ENCODE peak calls at places on chromosomes 12 and 14, in four cellular contexts. U is K562, R is HL-60, D is GM12878. K is an unnamed sample.

GRCh38 chr12:85325452-85325851 is 45.4 kb downstream of the ALX1 start:
- DNase-seq in U (no peak), R (no peak), D (no peak), K (no peak)

GRCh38 chr14:58151264-58151700 is 731 bp downstream of the ARMH4 start:
- DNase-seq in U (no peak), R (no peak), D (no peak), K (no peak)

GRCh38 chr12:28443337-28443736 is 253.1 kb downstream of the CCDC91 start:
- DNase-seq in U (no peak), R (no peak), D (no peak), K (no peak)

GRCh38 chr12:131831021-131831571 is 2.9 kb downstream of the MMP17 start:
- DNase-seq in U (no peak), R (peak; percentile 16), D (no peak), K (no peak)

GRCh38 chr12:60101715-60102114 is 505.9 kb downstream of the SLC16A7 start:
- DNase-seq in U (no peak), R (no peak), D (no peak), K (no peak)

GRCh38 chr12:57087689-57088441 is 1.0 kb upstream of the NAB2 start:
- DNase-seq in U (peak; percentile 81), R (peak; percentile 47), D (peak; percentile 79), K (peak; percentile 74)

GRCh38 chr12:94099191-94099983 is 49.0 kb upstream of the PLXNC1 start:
- DNase-seq in U (peak; percentile 18), R (no peak), D (no peak), K (no peak)

GRCh38 chr14:74763803-74764531 is 851 bp downstream of the YLPM1 start:
- DNase-seq in U (no peak), R (no peak), D (no peak), K (no peak)

DNA sequence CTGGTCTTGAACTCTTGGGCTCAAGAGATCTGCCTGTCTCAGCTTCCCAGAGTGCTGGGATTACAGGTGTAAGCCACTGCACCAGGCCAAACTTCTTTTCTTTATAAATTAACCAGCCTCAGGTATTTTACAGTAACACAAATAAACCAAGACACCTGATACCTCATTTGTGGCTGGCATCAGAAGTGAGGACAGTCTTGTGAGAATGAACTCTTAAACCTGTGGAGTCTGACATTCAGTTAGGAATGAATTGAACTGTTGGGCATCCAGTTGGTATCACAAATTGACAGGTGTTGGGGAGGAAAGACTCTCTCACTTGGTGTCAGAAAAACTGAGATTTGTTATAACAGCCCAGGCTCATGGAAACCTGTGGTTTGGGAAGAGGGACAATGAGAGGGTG is 120.5 kb downstream of the DENND5B start:
- DNase-seq in U (no peak), R (no peak), D (no peak), K (no peak)
- TF ChIP-seq POLR2AphosphoS5 in U (no peak), R (no peak), D (no peak), K (no peak)

GRCh38 chr12:1171657-1172056 is 180.6 kb downstream of the ERC1 start:
- DNase-seq in U (no peak), R (no peak), D (no peak), K (no peak)
- TF ChIP-seq SPI1 in U (no peak), R (no peak), D (no peak), K (no peak)

GRCh38 chr14:68165274-68165843 is 345.8 kb downstream of the RAD51B start:
- DNase-seq in U (no peak), R (no peak), D (no peak), K (no peak)
- TF ChIP-seq POLR2AphosphoS5 in U (no peak), R (no peak), D (no peak), K (no peak)

DNA sequence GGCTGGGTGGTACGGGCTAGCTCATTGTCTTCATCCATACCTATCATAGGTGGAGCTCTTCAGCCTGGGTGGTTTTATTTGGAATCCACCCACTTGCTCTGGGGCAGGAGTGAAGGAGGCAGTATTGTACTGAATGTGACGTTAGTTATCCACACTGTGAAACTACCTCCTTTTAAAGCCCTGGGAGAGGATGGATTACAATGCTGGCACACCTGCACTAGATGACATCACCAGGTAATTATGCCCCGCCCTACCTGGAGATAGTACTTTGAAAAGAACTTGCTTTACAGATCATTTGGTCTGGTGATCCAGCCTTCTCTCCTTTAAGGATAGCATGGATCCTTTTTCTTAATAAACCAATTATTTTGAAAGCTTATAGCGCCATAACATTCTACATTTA is 78.0 kb downstream of the B4GALNT3 start:
- DNase-seq in U (no peak), R (no peak), D (no peak), K (no peak)
- TF ChIP-seq SPI1 in U (no peak), R (no peak), D (no peak), K (no peak)

DNA sequence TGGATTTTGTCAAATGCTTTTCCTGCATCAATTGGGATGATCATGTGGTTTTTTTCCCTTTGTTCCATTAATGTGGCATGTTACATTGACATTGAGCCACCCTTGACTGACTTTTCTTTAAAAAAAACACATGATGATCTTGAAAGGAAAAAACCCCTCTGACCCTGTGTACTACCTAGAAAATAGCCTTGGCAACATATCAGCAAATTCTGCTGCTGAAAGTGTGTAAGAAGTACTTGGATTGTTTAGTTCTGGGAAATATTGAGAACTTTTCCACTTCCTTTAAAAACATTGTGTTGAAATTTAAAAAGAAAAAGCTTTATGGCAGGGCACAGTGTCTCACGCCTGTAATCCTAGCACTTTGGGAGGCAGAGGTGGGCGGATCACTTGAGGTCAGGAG is 20.7 kb downstream of the ACACB start:
- DNase-seq in U (no peak), R (no peak), D (no peak), K (no peak)
- TF ChIP-seq POLR2AphosphoS5 in U (no peak), R (no peak), D (no peak), K (no peak)

GRCh38 chr14:90757452-90757851 is 58.8 kb downstream of the TTC7B start:
- DNase-seq in U (no peak), R (no peak), D (no peak), K (no peak)
- TF ChIP-seq SPI1 in U (no peak), R (no peak), D (no peak), K (no peak)

GRCh38 chr14:92121207-92121669 is 268 bp downstream of the NDUFB1 start:
- DNase-seq in U (peak; percentile 74), R (peak; percentile 15), D (no peak), K (no peak)
- TF ChIP-seq POLR2AphosphoS5 in U (no peak), R (no peak), D (no peak), K (no peak)

DNA sequence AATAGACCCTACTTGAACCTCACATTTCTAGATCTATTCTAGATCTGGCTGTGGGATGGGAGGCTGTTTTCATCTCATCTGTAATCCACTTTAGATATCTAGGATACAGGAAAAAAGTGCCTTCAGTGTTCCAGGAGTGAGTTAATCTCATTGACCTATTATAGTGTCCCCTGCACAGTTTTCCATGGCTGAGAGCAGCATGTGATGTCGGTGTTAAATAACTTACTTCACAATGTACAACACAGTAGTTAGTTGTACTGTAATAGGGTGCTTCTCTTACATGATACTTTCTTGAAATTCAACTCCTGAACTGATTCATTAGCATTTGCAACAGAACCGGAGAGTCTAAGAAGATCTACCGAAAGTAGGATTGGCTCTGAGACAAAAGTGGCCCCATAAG is 62.6 kb downstream of the TMEM117 start:
- DNase-seq in U (no peak), R (no peak), D (no peak), K (no peak)
- TF ChIP-seq SPI1 in U (no peak), R (no peak), D (no peak), K (no peak)

GRCh38 chr14:94601961-94602391 is 10.2 kb upstream of the SERPINA3 start:
- DNase-seq in U (no peak), R (no peak), D (no peak), K (no peak)
- TF ChIP-seq POLR2AphosphoS5 in U (no peak), R (no peak), D (no peak), K (no peak)

GRCh38 chr14:69712637-69713088 is 54.3 kb upstream of the SRSF5 start:
- DNase-seq in U (no peak), R (peak; percentile 38), D (no peak), K (no peak)
- TF ChIP-seq SPI1 in U (no peak), R (peak; percentile 27), D (no peak), K (no peak)

K was measured in GM12891.